ENCODE peak calls at places on chromosomes 12 and 14, in ten cellular contexts. K is activated CD8-positive, alpha-beta memory T cell treated with anti-CD3 and anti-CD28 coated beads for 48 hours; Z is bronchial epithelial cell; M is T-helper 2 cell; Q is T follicular helper cell; W is NCI-H1436; H is fibroblast of mammary gland; I is EL; R is AG10803; X is IMR-90. N is an unnamed sample.

GRCh38 chr14:89108608-89109007 is 284.2 kb downstream of the TTC8 start:
- DNase-seq in K (no peak), Z (no peak), M (no peak), Q (no peak), W (no peak), H (no peak), I (peak; percentile 11), R (no peak), X (no peak), N (no peak)

GRCh38 chr12:77152623-77153193 is 87.3 kb upstream of the E2F7 start:
- DNase-seq in K (no peak), Z (peak; percentile 35), M (no peak), Q (no peak), W (no peak), H (peak; percentile 70), I (peak; percentile 38), R (peak; percentile 63), X (peak; percentile 56), N (peak; percentile 59)

GRCh38 chr12:100823988-100824387 is 29.4 kb downstream of the ANO4 start:
- DNase-seq in K (no peak), Z (peak; percentile 61), M (no peak), Q (no peak), W (no peak), H (peak; percentile 82), I (peak; percentile 82), R (peak; percentile 49), X (peak; percentile 69), N (peak; percentile 94)

GRCh38 chr14:65286443-65286842 is 126.1 kb upstream of the FUT8 start:
- DNase-seq in K (no peak), Z (no peak), M (peak; percentile 69), Q (no peak), W (no peak), H (peak; percentile 42), I (peak; percentile 27), R (peak; percentile 10), X (no peak), N (peak; percentile 33)

GRCh38 chr12:49034287-49034622 is 15.7 kb upstream of the PRKAG1 start:
- DNase-seq in K (no peak), Z (no peak), M (no peak), Q (no peak), W (no peak), H (no peak), I (no peak), R (no peak), X (no peak), N (no peak)

GRCh38 chr14:96285667-96286066 is 29.7 kb downstream of the BDKRB1 start:
- DNase-seq in K (no peak), Z (no peak), M (no peak), Q (no peak), W (no peak), H (peak; percentile 59), I (no peak), R (peak; percentile 55), X (peak; percentile 91), N (no peak)

GRCh38 chr12:22974865-22975264 is 349.9 kb downstream of the ETNK1 start:
- DNase-seq in K (no peak), Z (peak; percentile 96), M (no peak), Q (no peak), W (no peak), H (peak; percentile 96), I (peak; percentile 85), R (peak; percentile 81), X (peak; percentile 94), N (peak; percentile 91)

GRCh38 chr12:19273482-19274330 is 144.2 kb downstream of the PLEKHA5 start:
- DNase-seq in K (no peak), Z (peak; percentile 91), M (peak; percentile 93), Q (peak; percentile 53), W (peak; percentile 87), H (peak; percentile 95), I (peak; percentile 98), R (peak; percentile 97), X (peak; percentile 97), N (peak; percentile 94)

GRCh38 chr12:48925218-48925871 is at the start of gene FKBP11:
- DNase-seq in K (peak; percentile 49), Z (peak; percentile 36), M (peak; percentile 81), Q (peak; percentile 71), W (no peak), H (peak; percentile 61), I (peak; percentile 75), R (peak; percentile 47), X (peak; percentile 26), N (peak; percentile 61)

GRCh38 chr12:1797991-1798733 is 22.2 kb upstream of the LRTM2 start:
- DNase-seq in K (no peak), Z (no peak), M (no peak), Q (no peak), W (no peak), H (no peak), I (no peak), R (no peak), X (no peak), N (no peak)

GRCh38 chr14:69059658-69060648 is 80.9 kb upstream of the ACTN1 start:
- DNase-seq in K (no peak), Z (peak; percentile 71), M (no peak), Q (no peak), W (no peak), H (peak; percentile 99), I (peak; percentile 99), R (peak; percentile 91), X (peak; percentile 99), N (peak; percentile 92)

GRCh38 chr14:94889520-94890312 is 119.8 kb upstream of the GSC start:
- DNase-seq in K (no peak), Z (no peak), M (no peak), Q (no peak), W (no peak), H (no peak), I (no peak), R (no peak), X (no peak), N (no peak)

GRCh38 chr12:98297557-98297956 is 217.8 kb upstream of the TMPO start:
- DNase-seq in K (no peak), Z (no peak), M (no peak), Q (no peak), W (no peak), H (no peak), I (no peak), R (no peak), X (no peak), N (no peak)

GRCh38 chr12:105738036-105738435 is 400.7 kb downstream of the NUAK1 start:
- DNase-seq in K (no peak), Z (no peak), M (no peak), Q (no peak), W (no peak), H (no peak), I (peak; percentile 55), R (peak; percentile 54), X (peak; percentile 55), N (no peak)

GRCh38 chr12:9944404-9944803 is 12.2 kb upstream of the CLEC2A start:
- DNase-seq in K (no peak), Z (no peak), M (no peak), Q (no peak), W (no peak), H (no peak), I (no peak), R (no peak), X (no peak), N (no peak)

GRCh38 chr14:33477752-33478151 is 473.1 kb downstream of the EGLN3 start:
- DNase-seq in K (no peak), Z (no peak), M (no peak), Q (no peak), W (no peak), H (no peak), I (no peak), R (no peak), X (no peak), N (no peak)

GRCh38 chr14:94480809-94481208 is 4.8 kb upstream of the SERPINA9 start:
- DNase-seq in K (no peak), Z (no peak), M (no peak), Q (no peak), W (no peak), H (peak; percentile 24), I (peak; percentile 20), R (peak; percentile 6), X (no peak), N (no peak)

GRCh38 chr12:81726634-81727033 is 32.5 kb downstream of the PPFIA2 start:
- DNase-seq in K (no peak), Z (no peak), M (no peak), Q (no peak), W (no peak), H (no peak), I (no peak), R (no peak), X (no peak), N (no peak)

GRCh38 chr12:18655351-18655750 is 82.5 kb downstream of the PLCZ1 start:
- DNase-seq in K (no peak), Z (no peak), M (no peak), Q (no peak), W (no peak), H (no peak), I (no peak), R (no peak), X (no peak), N (no peak)

GRCh38 chr12:118589162-118589561 is 212.8 kb downstream of the SUDS3 start:
- DNase-seq in K (no peak), Z (no peak), M (no peak), Q (no peak), W (no peak), H (no peak), I (no peak), R (no peak), X (no peak), N (no peak)